ENCODE peak calls at places on chromosomes 13 and 19, in ten cellular contexts. One of them, this sample, is unnamed.

GRCh38 chr13:23796546-23796945 is 92.7 kb downstream of the MIPEP start:
- DNase-seq in esophagus squamous epithelium: no peak
- DNase-seq in fibroblast of pulmonary artery: no peak
- DNase-seq in BJ: no peak
- DNase-seq in cardiac muscle cell: no peak
- DNase-seq in GM12878: no peak
- DNase-seq in tibial artery: no peak
- DNase-seq in upper lobe of right lung: no peak
- DNase-seq in astrocyte of the cerebellum: peak
- DNase-seq in PC-3: peak
- DNase-seq in this sample: no peak

GRCh38 chr19:13689050-13689449 is 75.3 kb upstream of the MRI1 start:
- DNase-seq in tibial artery: no peak
- DNase-seq in PC-3: peak
- DNase-seq in upper lobe of right lung: no peak
- DNase-seq in astrocyte of the cerebellum: no peak
- DNase-seq in fibroblast of pulmonary artery: peak
- DNase-seq in cardiac muscle cell: peak
- DNase-seq in esophagus squamous epithelium: no peak
- DNase-seq in GM12878: peak
- DNase-seq in BJ: no peak
- DNase-seq in this sample: no peak

GRCh38 chr19:2428027-2428690 is 773 bp upstream of the TIMM13 start:
- DNase-seq in GM12878: no peak
- DNase-seq in cardiac muscle cell: peak
- DNase-seq in upper lobe of right lung: peak
- DNase-seq in tibial artery: no peak
- DNase-seq in esophagus squamous epithelium: no peak
- DNase-seq in PC-3: no peak
- DNase-seq in fibroblast of pulmonary artery: no peak
- DNase-seq in astrocyte of the cerebellum: no peak
- DNase-seq in BJ: no peak
- DNase-seq in this sample: peak

GRCh38 chr13:112231451-112232083 is 144.6 kb upstream of the SPACA7 start:
- DNase-seq in esophagus squamous epithelium: no peak
- DNase-seq in BJ: no peak
- DNase-seq in GM12878: no peak
- DNase-seq in fibroblast of pulmonary artery: no peak
- DNase-seq in tibial artery: peak
- DNase-seq in upper lobe of right lung: peak
- DNase-seq in astrocyte of the cerebellum: no peak
- DNase-seq in cardiac muscle cell: no peak
- DNase-seq in PC-3: no peak
- DNase-seq in this sample: no peak

GRCh38 chr19:33302175-33302973 is at the start of gene CEBPA:
- DNase-seq in tibial artery: peak
- DNase-seq in BJ: no peak
- DNase-seq in upper lobe of right lung: peak
- DNase-seq in astrocyte of the cerebellum: no peak
- DNase-seq in fibroblast of pulmonary artery: peak
- DNase-seq in esophagus squamous epithelium: no peak
- DNase-seq in GM12878: no peak
- DNase-seq in cardiac muscle cell: peak
- DNase-seq in PC-3: peak
- DNase-seq in this sample: peak

GRCh38 chr19:1914826-1915341 is 9.7 kb downstream of the ADAT3 start:
- DNase-seq in astrocyte of the cerebellum: no peak
- DNase-seq in GM12878: no peak
- DNase-seq in esophagus squamous epithelium: no peak
- DNase-seq in cardiac muscle cell: no peak
- DNase-seq in tibial artery: no peak
- DNase-seq in BJ: no peak
- DNase-seq in fibroblast of pulmonary artery: no peak
- DNase-seq in upper lobe of right lung: no peak
- DNase-seq in PC-3: no peak
- DNase-seq in this sample: no peak

GRCh38 chr19:8311461-8312260 is 3.5 kb upstream of the CD320 start:
- DNase-seq in astrocyte of the cerebellum: no peak
- DNase-seq in esophagus squamous epithelium: no peak
- DNase-seq in fibroblast of pulmonary artery: no peak
- DNase-seq in cardiac muscle cell: no peak
- DNase-seq in upper lobe of right lung: peak
- DNase-seq in GM12878: no peak
- DNase-seq in BJ: no peak
- DNase-seq in tibial artery: peak
- DNase-seq in PC-3: peak
- DNase-seq in this sample: peak

GRCh38 chr19:15154002-15154612 is 46.7 kb downstream of the NOTCH3 start:
- DNase-seq in cardiac muscle cell: peak
- DNase-seq in esophagus squamous epithelium: no peak
- DNase-seq in upper lobe of right lung: no peak
- DNase-seq in fibroblast of pulmonary artery: peak
- DNase-seq in tibial artery: peak
- DNase-seq in PC-3: peak
- DNase-seq in BJ: no peak
- DNase-seq in astrocyte of the cerebellum: no peak
- DNase-seq in GM12878: no peak
- DNase-seq in this sample: no peak

GRCh38 chr19:10701955-10702307 is 692 bp downstream of the QTRT1 start:
- DNase-seq in PC-3: peak
- DNase-seq in cardiac muscle cell: no peak
- DNase-seq in astrocyte of the cerebellum: no peak
- DNase-seq in tibial artery: no peak
- DNase-seq in upper lobe of right lung: no peak
- DNase-seq in esophagus squamous epithelium: no peak
- DNase-seq in GM12878: no peak
- DNase-seq in BJ: no peak
- DNase-seq in fibroblast of pulmonary artery: no peak
- DNase-seq in this sample: no peak

GRCh38 chr13:97279913-97280312 is 57.8 kb downstream of the MBNL2 start:
- DNase-seq in esophagus squamous epithelium: no peak
- DNase-seq in fibroblast of pulmonary artery: peak
- DNase-seq in GM12878: no peak
- DNase-seq in astrocyte of the cerebellum: peak
- DNase-seq in tibial artery: no peak
- DNase-seq in upper lobe of right lung: no peak
- DNase-seq in BJ: peak
- DNase-seq in PC-3: peak
- DNase-seq in cardiac muscle cell: peak
- DNase-seq in this sample: no peak

GRCh38 chr13:48801255-48801654 is 147.5 kb downstream of the CYSLTR2 start:
- DNase-seq in GM12878: no peak
- DNase-seq in fibroblast of pulmonary artery: no peak
- DNase-seq in tibial artery: no peak
- DNase-seq in esophagus squamous epithelium: no peak
- DNase-seq in PC-3: no peak
- DNase-seq in upper lobe of right lung: no peak
- DNase-seq in BJ: peak
- DNase-seq in cardiac muscle cell: no peak
- DNase-seq in astrocyte of the cerebellum: no peak
- DNase-seq in this sample: no peak

GRCh38 chr13:97359181-97360057 is 74.5 kb upstream of the RAP2A start:
- DNase-seq in fibroblast of pulmonary artery: peak
- DNase-seq in GM12878: no peak
- DNase-seq in cardiac muscle cell: peak
- DNase-seq in esophagus squamous epithelium: no peak
- DNase-seq in tibial artery: no peak
- DNase-seq in BJ: peak
- DNase-seq in astrocyte of the cerebellum: peak
- DNase-seq in upper lobe of right lung: no peak
- DNase-seq in PC-3: peak
- DNase-seq in this sample: peak

GRCh38 chr13:105121221-105121620 is 1414.2 kb downstream of the EFNB2 start:
- DNase-seq in astrocyte of the cerebellum: no peak
- DNase-seq in cardiac muscle cell: no peak
- DNase-seq in upper lobe of right lung: no peak
- DNase-seq in tibial artery: no peak
- DNase-seq in fibroblast of pulmonary artery: no peak
- DNase-seq in GM12878: no peak
- DNase-seq in PC-3: no peak
- DNase-seq in BJ: no peak
- DNase-seq in esophagus squamous epithelium: no peak
- DNase-seq in this sample: no peak

GRCh38 chr19:14632286-14632685 is 42.4 kb downstream of the ADGRE3 start:
- DNase-seq in PC-3: peak
- DNase-seq in GM12878: peak
- DNase-seq in esophagus squamous epithelium: no peak
- DNase-seq in tibial artery: no peak
- DNase-seq in upper lobe of right lung: no peak
- DNase-seq in BJ: no peak
- DNase-seq in fibroblast of pulmonary artery: peak
- DNase-seq in astrocyte of the cerebellum: no peak
- DNase-seq in cardiac muscle cell: peak
- DNase-seq in this sample: no peak

GRCh38 chr19:44745887-44746600 is 2.5 kb upstream of the BCL3 start:
- DNase-seq in upper lobe of right lung: no peak
- DNase-seq in fibroblast of pulmonary artery: no peak
- DNase-seq in GM12878: no peak
- DNase-seq in cardiac muscle cell: no peak
- DNase-seq in PC-3: no peak
- DNase-seq in esophagus squamous epithelium: no peak
- DNase-seq in tibial artery: no peak
- DNase-seq in BJ: no peak
- DNase-seq in astrocyte of the cerebellum: no peak
- DNase-seq in this sample: no peak

DNA sequence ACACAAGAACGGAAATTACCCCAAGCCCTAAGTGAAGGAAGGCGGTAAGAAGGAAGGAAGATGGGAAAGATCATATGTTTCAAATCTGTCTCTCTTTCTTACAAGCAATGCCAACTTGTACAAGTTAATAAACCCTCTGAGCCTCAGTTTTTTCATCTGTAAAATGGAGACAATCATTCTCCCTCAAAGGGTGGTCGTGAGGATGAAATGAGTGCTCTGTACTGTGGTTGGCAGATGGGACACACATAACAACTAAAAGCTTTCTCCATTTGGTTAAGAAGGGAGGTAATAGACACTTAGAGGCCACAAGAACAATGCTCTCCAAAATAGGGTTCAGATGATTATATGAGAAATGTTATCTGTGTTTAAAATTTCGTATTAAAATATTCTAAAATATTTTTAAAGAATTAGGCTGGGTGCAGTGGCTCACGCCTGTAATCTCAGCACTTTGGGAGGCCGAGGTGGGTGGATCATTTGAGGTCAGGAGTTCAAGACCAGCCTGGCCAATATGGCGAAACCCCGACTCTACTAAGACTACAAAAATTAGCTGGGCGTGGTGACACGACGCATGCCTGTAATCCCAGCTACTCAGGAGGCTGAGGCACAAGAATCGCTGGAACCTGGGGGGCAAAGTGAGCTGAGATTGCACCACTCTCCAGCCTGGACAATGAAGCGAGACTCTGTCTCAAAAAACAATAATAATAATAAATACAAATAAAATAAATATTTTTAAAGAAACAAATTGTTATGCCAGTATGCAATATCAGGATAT is 89.7 kb downstream of the STARD13 start:
- DNase-seq in cardiac muscle cell: no peak
- DNase-seq in fibroblast of pulmonary artery: no peak
- DNase-seq in GM12878: no peak
- DNase-seq in astrocyte of the cerebellum: no peak
- DNase-seq in tibial artery: no peak
- DNase-seq in esophagus squamous epithelium: no peak
- DNase-seq in PC-3: no peak
- DNase-seq in upper lobe of right lung: no peak
- DNase-seq in BJ: no peak
- DNase-seq in this sample: no peak
- H3K4me3 ChIP-seq in cardiac muscle cell: no peak
- H3K4me3 ChIP-seq in fibroblast of pulmonary artery: no peak
- H3K4me3 ChIP-seq in GM12878: peak
- H3K4me3 ChIP-seq in astrocyte of the cerebellum: no peak
- H3K4me3 ChIP-seq in tibial artery: peak
- H3K4me3 ChIP-seq in esophagus squamous epithelium: peak
- H3K4me3 ChIP-seq in PC-3: no peak
- H3K4me3 ChIP-seq in upper lobe of right lung: no peak
- H3K4me3 ChIP-seq in BJ: no peak
- H3K4me3 ChIP-seq in this sample: no peak

GRCh38 chr13:65028101-65028500 is 2202.0 kb downstream of the PCDH9 start:
- DNase-seq in upper lobe of right lung: no peak
- DNase-seq in esophagus squamous epithelium: no peak
- DNase-seq in fibroblast of pulmonary artery: no peak
- DNase-seq in cardiac muscle cell: no peak
- DNase-seq in PC-3: no peak
- DNase-seq in BJ: no peak
- DNase-seq in astrocyte of the cerebellum: no peak
- DNase-seq in tibial artery: no peak
- DNase-seq in GM12878: no peak
- DNase-seq in this sample: no peak
- TF ChIP-seq CTCF in upper lobe of right lung: no peak
- TF ChIP-seq CTCF in esophagus squamous epithelium: no peak
- TF ChIP-seq CTCF in fibroblast of pulmonary artery: no peak
- TF ChIP-seq CTCF in cardiac muscle cell: no peak
- TF ChIP-seq CTCF in PC-3: no peak
- TF ChIP-seq CTCF in BJ: no peak
- TF ChIP-seq CTCF in astrocyte of the cerebellum: no peak
- TF ChIP-seq CTCF in tibial artery: no peak
- TF ChIP-seq CTCF in GM12878: no peak
- TF ChIP-seq CTCF in this sample: no peak

GRCh38 chr13:36608474-36608873 is 65.3 kb upstream of the SERTM1 start:
- DNase-seq in tibial artery: no peak
- DNase-seq in BJ: no peak
- DNase-seq in PC-3: no peak
- DNase-seq in fibroblast of pulmonary artery: no peak
- DNase-seq in esophagus squamous epithelium: no peak
- DNase-seq in upper lobe of right lung: no peak
- DNase-seq in cardiac muscle cell: peak
- DNase-seq in GM12878: no peak
- DNase-seq in astrocyte of the cerebellum: no peak
- DNase-seq in this sample: no peak
- H3K4me3 ChIP-seq in tibial artery: no peak
- H3K4me3 ChIP-seq in BJ: no peak
- H3K4me3 ChIP-seq in PC-3: no peak
- H3K4me3 ChIP-seq in fibroblast of pulmonary artery: no peak
- H3K4me3 ChIP-seq in esophagus squamous epithelium: no peak
- H3K4me3 ChIP-seq in upper lobe of right lung: no peak
- H3K4me3 ChIP-seq in cardiac muscle cell: no peak
- H3K4me3 ChIP-seq in GM12878: no peak
- H3K4me3 ChIP-seq in astrocyte of the cerebellum: no peak
- H3K4me3 ChIP-seq in this sample: no peak

DNA sequence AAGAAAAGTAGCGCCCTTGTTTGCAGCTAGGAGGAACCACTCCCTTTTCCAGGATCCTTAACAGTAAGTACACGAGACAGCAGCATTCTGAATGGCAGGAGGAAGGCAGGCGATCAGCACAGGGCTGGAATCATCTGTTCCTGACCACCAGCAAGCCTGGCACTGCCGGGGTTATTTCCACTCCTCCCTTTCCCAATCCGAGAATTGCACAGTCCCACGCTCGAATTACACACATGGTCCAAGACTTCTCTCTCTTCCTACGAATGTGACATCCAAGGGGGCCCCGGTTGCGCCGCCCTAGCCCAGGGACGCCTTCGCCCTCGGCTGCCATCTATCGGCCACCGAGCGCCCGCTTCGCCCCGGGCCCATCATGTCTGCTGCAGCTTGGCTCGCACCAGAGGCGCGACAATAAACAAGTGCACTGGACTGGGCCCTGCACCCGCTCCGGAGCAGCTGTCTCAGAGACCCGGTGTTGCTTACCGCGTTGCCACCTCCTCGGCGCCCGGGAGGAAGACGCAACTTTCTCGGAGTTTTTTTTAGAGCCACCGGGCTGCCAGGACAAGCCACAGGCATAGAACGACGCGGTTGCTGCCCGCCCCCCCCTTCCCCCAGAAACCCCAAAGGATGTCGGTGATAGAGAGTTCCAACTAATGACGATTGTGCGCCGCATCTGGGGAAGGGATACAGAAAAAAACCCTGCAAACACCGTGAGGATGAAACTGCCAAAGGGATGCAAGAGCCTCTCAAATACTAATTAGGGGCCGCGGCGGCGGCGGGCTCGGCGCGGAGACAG is at the start of gene SLITRK5:
- DNase-seq in tibial artery: peak
- DNase-seq in astrocyte of the cerebellum: peak
- DNase-seq in fibroblast of pulmonary artery: peak
- DNase-seq in esophagus squamous epithelium: no peak
- DNase-seq in GM12878: no peak
- DNase-seq in PC-3: peak
- DNase-seq in cardiac muscle cell: peak
- DNase-seq in upper lobe of right lung: peak
- DNase-seq in BJ: no peak
- DNase-seq in this sample: no peak
- TF ChIP-seq CTCF in tibial artery: peak
- TF ChIP-seq CTCF in astrocyte of the cerebellum: peak
- TF ChIP-seq CTCF in fibroblast of pulmonary artery: peak
- TF ChIP-seq CTCF in esophagus squamous epithelium: peak
- TF ChIP-seq CTCF in GM12878: peak
- TF ChIP-seq CTCF in PC-3: peak
- TF ChIP-seq CTCF in cardiac muscle cell: peak
- TF ChIP-seq CTCF in upper lobe of right lung: peak
- TF ChIP-seq CTCF in BJ: peak
- TF ChIP-seq CTCF in this sample: peak

This sample was measured in uterus.